ENCODE peak calls at places on chromosomes 12 and 14, in ten cellular contexts. Y is heart left ventricle; R is fibroblast of lung; S is lung; A is CD8-positive, alpha-beta T cell; C is tibial artery; V is kidney; L is prostate gland; H is transverse colon; F is GM23248. P is an unnamed sample.

GRCh38 chr12:123384994-123385376 is 1.1 kb downstream of the KMT5A start:
- DNase-seq in F (peak), L (no peak), R (peak), V (no peak), H (no peak), A (no peak), S (no peak), C (no peak), Y (no peak), P (no peak)

GRCh38 chr12:50397122-50397650 is 777 bp upstream of the FAM186A start:
- DNase-seq in A (no peak), H (no peak), R (peak), L (no peak), F (peak), C (no peak), S (no peak), Y (no peak), V (no peak), P (no peak)

GRCh38 chr14:104138891-104139459 is 588 bp downstream of the KIF26A start:
- DNase-seq in S (no peak), C (no peak), F (no peak), L (no peak), A (no peak), R (no peak), H (no peak), V (peak), Y (no peak), P (no peak)

GRCh38 chr12:124637586-124637985 is 70.2 kb upstream of the NCOR2 start:
- DNase-seq in L (peak), H (no peak), F (no peak), S (no peak), Y (no peak), C (no peak), A (no peak), R (no peak), V (no peak), P (no peak)

GRCh38 chr14:55139696-55140509 is 10.9 kb downstream of the LGALS3 start:
- DNase-seq in R (no peak), C (no peak), S (no peak), F (no peak), A (no peak), Y (no peak), V (no peak), L (no peak), H (no peak), P (no peak)

GRCh38 chr14:89926709-89927108 is 27.8 kb downstream of the EFCAB11 start:
- DNase-seq in H (no peak), C (no peak), S (no peak), Y (no peak), F (peak), A (no peak), L (no peak), V (no peak), R (peak), P (no peak)

GRCh38 chr12:4505381-4505986 is 33.2 kb upstream of the RAD51AP1 start:
- DNase-seq in V (no peak), S (no peak), L (no peak), H (no peak), A (no peak), Y (no peak), C (no peak), R (peak), F (peak), P (no peak)

GRCh38 chr12:45343269-45344051 is 127.6 kb downstream of the ANO6 start:
- DNase-seq in S (no peak), F (peak), A (no peak), L (no peak), H (no peak), V (no peak), R (peak), Y (peak), C (no peak), P (no peak)

GRCh38 chr12:112906712-112907414 is at the start of gene OAS1:
- DNase-seq in F (peak), A (peak), Y (peak), L (peak), R (peak), H (peak), C (peak), V (no peak), S (peak), P (no peak)

GRCh38 chr14:59293934-59294661 is 105.6 kb downstream of the DAAM1 start:
- DNase-seq in F (peak), V (no peak), A (no peak), R (no peak), H (no peak), Y (peak), C (peak), L (no peak), S (no peak), P (no peak)

GRCh38 chr12:56220611-56221232 is 1.0 kb downstream of the RNF41 start:
- DNase-seq in S (no peak), H (no peak), Y (no peak), C (no peak), R (peak), L (no peak), A (no peak), F (peak), V (no peak), P (no peak)

GRCh38 chr12:9064201-9064814 is 51.4 kb downstream of the A2M start:
- DNase-seq in S (peak), R (peak), L (peak), F (peak), Y (peak), H (peak), A (peak), V (peak), C (peak), P (peak)

GRCh38 chr12:93526786-93527428 is 45.6 kb upstream of the SOCS2 start:
- DNase-seq in A (no peak), Y (no peak), V (no peak), H (no peak), R (peak), S (peak), C (no peak), F (peak), L (no peak), P (no peak)

GRCh38 chr12:130961921-130962326 is 8.2 kb downstream of the ADGRD1 start:
- DNase-seq in H (peak), L (no peak), A (no peak), F (no peak), V (no peak), S (no peak), Y (peak), R (no peak), C (no peak), P (no peak)

GRCh38 chr14:75339059-75339458 is 60.4 kb downstream of the FOS start:
- DNase-seq in C (no peak), S (no peak), H (no peak), V (no peak), A (no peak), L (no peak), R (peak), F (peak), Y (no peak), P (no peak)

GRCh38 chr14:53715390-53715730 is 241.3 kb downstream of the BMP4 start:
- DNase-seq in L (no peak), A (no peak), V (no peak), H (no peak), R (peak), F (peak), Y (no peak), C (peak), S (no peak), P (no peak)

GRCh38 chr14:56676042-56676441 is 96.4 kb downstream of the TMEM260 start:
- DNase-seq in C (no peak), R (no peak), V (no peak), H (no peak), F (no peak), S (no peak), Y (no peak), L (no peak), A (no peak), P (no peak)

GRCh38 chr12:2244013-2244861 is 191.4 kb downstream of the CACNA1C start:
- DNase-seq in A (no peak), L (no peak), Y (no peak), C (no peak), H (peak), F (peak), R (peak), S (no peak), V (no peak), P (no peak)

GRCh38 chr12:105713901-105714300 is 383.4 kb downstream of the C12orf75 start:
- DNase-seq in L (no peak), A (no peak), F (no peak), R (no peak), Y (no peak), S (no peak), C (no peak), V (no peak), H (no peak), P (no peak)

GRCh38 chr12:70842942-70843341 is 77.6 kb downstream of the PTPRR start:
- DNase-seq in R (no peak), F (no peak), S (no peak), V (no peak), A (no peak), H (no peak), Y (no peak), C (no peak), L (no peak), P (no peak)

GRCh38 chr14:61927015-61927414 is 164.8 kb downstream of the SNAPC1 start:
- DNase-seq in Y (no peak), V (no peak), H (no peak), F (peak), A (no peak), C (no peak), L (no peak), R (no peak), S (no peak), P (no peak)

GRCh38 chr12:2532647-2533435 is 261.9 kb upstream of the FKBP4 start:
- DNase-seq in F (no peak), H (no peak), A (no peak), Y (no peak), L (no peak), C (no peak), R (no peak), V (no peak), S (no peak), P (no peak)

GRCh38 chr14:20317720-20318119 is 12.0 kb upstream of the TTC5 start:
- DNase-seq in L (no peak), A (no peak), H (no peak), V (no peak), C (no peak), S (no peak), Y (no peak), F (no peak), R (no peak), P (no peak)

GRCh38 chr12:31009976-31010375 is 63.7 kb upstream of the DDX11 start:
- DNase-seq in F (no peak), C (no peak), V (no peak), A (no peak), L (no peak), H (no peak), S (no peak), R (no peak), Y (no peak), P (no peak)

GRCh38 chr12:122031342-122032216 is 9.9 kb downstream of the BCL7A start:
- DNase-seq in Y (peak), F (peak), L (no peak), R (no peak), A (peak), C (no peak), V (no peak), S (peak), H (peak), P (peak)

GRCh38 chr12:15278816-15279658 is 43.3 kb upstream of the PTPRO start:
- DNase-seq in R (peak), F (peak), A (no peak), Y (peak), S (peak), H (peak), C (peak), V (peak), L (peak), P (peak)

GRCh38 chr12:123269980-123270379 is 1.7 kb downstream of the CDK2AP1 start:
- DNase-seq in R (no peak), C (no peak), V (no peak), A (no peak), Y (no peak), S (no peak), F (no peak), H (no peak), L (no peak), P (no peak)

GRCh38 chr12:29216797-29217583 is 67.9 kb downstream of the FAR2 start:
- DNase-seq in R (no peak), A (no peak), L (no peak), V (no peak), C (no peak), S (no peak), H (no peak), F (peak), Y (no peak), P (no peak)

GRCh38 chr12:27927347-27927746 is 45.2 kb downstream of the PTHLH start:
- DNase-seq in S (no peak), Y (no peak), L (no peak), F (no peak), C (no peak), V (no peak), H (no peak), A (no peak), R (no peak), P (no peak)

GRCh38 chr14:95614335-95614734 is 71.9 kb upstream of the TCL1B start:
- DNase-seq in V (no peak), S (no peak), A (no peak), C (no peak), Y (no peak), R (no peak), H (no peak), F (peak), L (no peak), P (no peak)

GRCh38 chr12:25252946-25253345 is 2.2 kb upstream of the KRAS start:
- DNase-seq in F (no peak), R (no peak), L (no peak), C (no peak), S (no peak), Y (no peak), V (no peak), H (no peak), A (no peak), P (no peak)

GRCh38 chr12:52929538-52929937 is 19.4 kb upstream of the KRT18 start:
- DNase-seq in H (no peak), S (no peak), A (no peak), R (no peak), C (no peak), Y (no peak), L (no peak), V (no peak), F (no peak), P (no peak)

GRCh38 chr12:52927964-52928363 is 21.0 kb upstream of the KRT18 start:
- DNase-seq in C (no peak), F (no peak), Y (no peak), L (no peak), V (no peak), H (no peak), A (no peak), S (no peak), R (no peak), P (no peak)

GRCh38 chr12:52924764-52925716 is 20.2 kb upstream of the KRT8 start:
- DNase-seq in F (peak), V (no peak), R (peak), L (no peak), Y (no peak), C (no peak), A (no peak), S (no peak), H (peak), P (peak)

GRCh38 chr12:52925717-52926595 is 21.1 kb upstream of the KRT8 start:
- DNase-seq in F (peak), C (no peak), A (no peak), L (no peak), Y (no peak), S (peak), R (no peak), H (peak), V (no peak), P (peak)

GRCh38 chr12:52926596-52927241 is 21.8 kb upstream of the KRT8 start:
- DNase-seq in H (peak), Y (no peak), L (no peak), A (no peak), C (no peak), S (no peak), R (no peak), V (no peak), F (peak), P (no peak)
- H3K27ac ChIP-seq in H (peak), Y (peak), L (no peak), A (no peak), C (peak), S (peak), R (peak), V (peak), F (peak), P (peak)

GRCh38 chr12:12759234-12759915 is 26.1 kb upstream of the APOLD1 start:
- DNase-seq in C (no peak), R (no peak), S (no peak), Y (no peak), V (no peak), F (no peak), L (no peak), A (no peak), H (no peak), P (no peak)
- H3K4me3 ChIP-seq in C (no peak), R (no peak), S (no peak), Y (no peak), V (no peak), F (no peak), L (no peak), A (no peak), H (no peak), P (no peak)

DNA sequence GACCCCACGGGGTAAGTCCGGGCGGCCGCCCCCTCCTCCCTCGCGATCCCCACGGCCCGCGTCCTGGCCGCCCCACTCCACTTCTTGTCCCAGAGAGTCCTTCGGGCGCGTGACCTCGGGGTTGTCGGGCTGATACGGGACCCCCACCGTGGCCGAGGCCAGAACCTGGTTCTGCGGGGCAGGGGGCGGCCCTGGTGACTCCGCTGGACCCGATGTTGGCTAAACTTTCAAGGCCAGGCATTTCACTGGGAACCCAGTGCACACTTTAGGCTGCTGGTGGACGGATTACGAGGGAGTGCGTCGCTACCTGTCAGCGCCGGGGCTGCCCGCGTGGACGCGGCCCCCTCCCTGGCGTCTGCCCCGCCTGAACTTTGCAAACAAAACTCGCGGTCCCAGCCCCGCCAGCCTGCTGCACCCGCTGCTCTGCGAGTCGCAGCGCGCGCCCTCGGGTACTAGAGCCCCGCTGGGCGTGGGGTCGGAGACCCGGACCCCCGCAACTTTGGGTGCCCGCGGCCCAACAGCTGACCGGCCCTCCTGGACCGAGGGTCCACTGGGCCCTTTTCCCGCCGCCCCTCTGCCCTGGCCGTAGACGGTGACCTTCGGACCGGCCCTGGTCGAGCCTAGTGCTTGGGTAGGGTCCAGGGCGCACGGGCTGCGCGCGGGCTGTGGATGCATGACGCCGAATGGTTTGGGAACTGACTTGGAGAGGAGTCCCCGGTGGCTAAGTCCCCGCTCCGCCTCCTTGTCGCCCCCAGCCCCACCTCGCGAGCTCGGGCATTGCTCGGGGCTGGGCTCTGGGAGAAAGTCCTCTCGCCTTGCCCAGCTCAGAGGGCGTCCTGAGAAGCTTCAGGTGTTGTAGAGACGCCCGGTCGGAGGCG is 624 bp downstream of the RIN3 start:
- DNase-seq in H (peak), V (peak), R (peak), F (peak), L (no peak), C (no peak), Y (no peak), A (no peak), S (no peak), P (no peak)
- H3K27ac ChIP-seq in H (peak), V (peak), R (peak), F (peak), L (peak), C (peak), Y (peak), A (peak), S (peak), P (peak)

GRCh38 chr12:107607464-107608392 is 77.9 kb upstream of the PWP1 start:
- DNase-seq in Y (peak), F (peak), C (peak), L (peak), A (peak), R (peak), H (peak), V (peak), S (peak), P (peak)

GRCh38 chr12:107605293-107605692 is 80.3 kb upstream of the PWP1 start:
- DNase-seq in V (no peak), Y (no peak), S (no peak), H (no peak), L (no peak), F (no peak), C (no peak), R (no peak), A (no peak), P (no peak)

GRCh38 chr12:107612508-107612907 is 73.1 kb upstream of the PWP1 start:
- DNase-seq in R (peak), L (no peak), F (no peak), A (no peak), V (no peak), C (no peak), H (no peak), Y (no peak), S (no peak), P (no peak)

GRCh38 chr12:107610030-107610859 is 75.4 kb upstream of the PWP1 start:
- DNase-seq in F (peak), V (no peak), S (no peak), H (no peak), C (no peak), Y (no peak), A (no peak), L (no peak), R (peak), P (no peak)
- H3K4me3 ChIP-seq in F (no peak), V (no peak), S (no peak), H (no peak), C (no peak), Y (no peak), A (no peak), L (no peak), R (no peak), P (no peak)

DNA sequence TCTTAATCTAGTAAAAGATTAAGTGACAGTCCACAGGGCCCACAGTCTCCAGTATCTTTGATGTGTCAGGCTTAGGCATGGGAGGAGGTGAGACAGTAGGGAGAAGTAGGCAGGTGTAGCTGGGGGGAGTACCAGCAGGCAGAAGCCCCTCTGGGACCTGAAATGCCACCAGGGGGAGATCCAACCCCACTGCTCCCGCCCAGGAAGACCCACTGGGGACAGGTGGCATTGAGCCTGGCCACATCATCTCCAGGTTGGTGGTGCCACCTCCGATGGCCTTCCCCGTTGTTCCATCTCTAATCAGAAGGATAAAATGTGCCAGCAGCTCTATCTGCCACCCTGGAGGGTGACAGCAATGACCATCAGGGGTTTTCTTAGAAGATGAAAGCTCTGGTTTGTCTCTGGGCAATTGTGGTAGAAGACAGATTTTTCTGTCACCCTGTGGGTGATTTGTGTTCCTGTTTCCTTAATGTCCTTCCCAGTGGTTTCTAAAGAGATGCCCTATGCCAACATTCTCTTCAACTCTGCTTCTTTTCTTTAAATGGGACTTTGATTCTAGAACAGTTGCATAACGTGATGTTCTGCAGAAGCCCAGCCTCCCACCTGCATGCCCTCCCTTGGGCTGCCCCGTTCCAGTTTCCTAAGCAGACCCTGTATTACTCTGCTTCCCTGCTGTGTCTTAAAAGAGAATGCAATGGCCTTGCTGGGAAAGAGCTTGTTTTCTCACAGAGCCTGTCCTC is 12.3 kb upstream of the SERPINA12 start:
- DNase-seq in R (no peak), S (no peak), H (no peak), F (no peak), V (no peak), L (no peak), Y (no peak), A (no peak), C (no peak), P (no peak)
- H3K27ac ChIP-seq in R (no peak), S (no peak), H (no peak), F (no peak), V (no peak), L (no peak), Y (no peak), A (no peak), C (no peak), P (no peak)

GRCh38 chr14:70917633-70918032 is 10.4 kb downstream of the PCNX1 start:
- DNase-seq in F (no peak), C (no peak), S (no peak), Y (no peak), A (no peak), L (no peak), H (no peak), V (no peak), R (no peak), P (no peak)

GRCh38 chr14:70916300-70916699 is 9.0 kb downstream of the PCNX1 start:
- DNase-seq in Y (no peak), F (no peak), C (no peak), S (no peak), R (no peak), L (no peak), V (no peak), H (no peak), A (no peak), P (no peak)

GRCh38 chr14:70919774-70920173 is 12.5 kb downstream of the PCNX1 start:
- DNase-seq in V (no peak), H (no peak), L (no peak), F (peak), R (peak), Y (no peak), A (no peak), S (no peak), C (no peak), P (no peak)

GRCh38 chr14:70915415-70915814 is 8.2 kb downstream of the PCNX1 start:
- DNase-seq in Y (no peak), C (no peak), S (no peak), A (no peak), F (no peak), L (no peak), R (no peak), V (no peak), H (no peak), P (no peak)

GRCh38 chr14:70916776-70917175 is 9.5 kb downstream of the PCNX1 start:
- DNase-seq in R (no peak), F (no peak), Y (no peak), C (no peak), L (no peak), S (no peak), A (no peak), H (no peak), V (no peak), P (no peak)
- H3K4me3 ChIP-seq in R (no peak), F (no peak), Y (no peak), C (no peak), L (no peak), S (no peak), A (no peak), H (no peak), V (no peak), P (no peak)

P was measured in body of pancreas.